ENCODE peak calls at places on chromosome 1, in five cellular contexts. U is prostate gland, O is NCI-H69, Z is nephron progenitor cell, R is NCI-H1694. W is an unnamed sample.

GRCh38 chr1:234773936-234774677 is 164.1 kb upstream of the IRF2BP2 start:
- DNase-seq in U (no peak), O (no peak), Z (no peak), R (no peak), W (no peak)

GRCh38 chr1:181626252-181626938 is 143.1 kb downstream of the CACNA1E start:
- DNase-seq in U (no peak), O (no peak), Z (no peak), R (no peak), W (no peak)

GRCh38 chr1:183622884-183623785 is 12.4 kb downstream of the ARPC5 start:
- DNase-seq in U (peak), O (peak), Z (peak), R (peak), W (peak)

GRCh38 chr1:225479996-225480720 is 52.3 kb upstream of the LBR start:
- DNase-seq in U (no peak), O (no peak), Z (no peak), R (no peak), W (no peak)

GRCh38 chr1:71294178-71294577 is 213.3 kb upstream of the ZRANB2 start:
- DNase-seq in U (no peak), O (no peak), Z (no peak), R (no peak), W (peak)

GRCh38 chr1:169538998-169539871 is 47.0 kb downstream of the F5 start:
- DNase-seq in U (no peak), O (peak), Z (no peak), R (no peak), W (no peak)

GRCh38 chr1:47593598-47594285 is 155.9 kb downstream of the FOXD2 start:
- DNase-seq in U (no peak), O (no peak), Z (no peak), R (no peak), W (no peak)

GRCh38 chr1:24108334-24109165 is 3.4 kb downstream of the MYOM3 start:
- DNase-seq in U (no peak), O (no peak), Z (no peak), R (no peak), W (peak)

GRCh38 chr1:113804421-113805255 is 7.6 kb downstream of the RSBN1 start:
- DNase-seq in U (no peak), O (no peak), Z (no peak), R (no peak), W (no peak)